ENCODE peak calls at places on chromosomes 12 and 14, in four cellular contexts. One of them, this sample, is unnamed.

GRCh38 chr14:79967453-79967852 is 243.9 kb downstream of the DIO2 start:
- DNase-seq in HepG2: no peak
- DNase-seq in K562: no peak
- DNase-seq in HCT116: no peak
- DNase-seq in this sample: no peak

GRCh38 chr14:24339284-24340151 is at the start of gene RIPK3:
- DNase-seq in HepG2: no peak
- DNase-seq in K562: no peak
- DNase-seq in HCT116: no peak
- DNase-seq in this sample: no peak

GRCh38 chr12:24795699-24796385 is 153.1 kb downstream of the BCAT1 start:
- DNase-seq in HepG2: no peak
- DNase-seq in K562: no peak
- DNase-seq in HCT116: no peak
- DNase-seq in this sample: no peak

GRCh38 chr12:92439397-92439779 is 263.4 kb upstream of the PLEKHG7 start:
- DNase-seq in HepG2: no peak
- DNase-seq in K562: no peak
- DNase-seq in HCT116: no peak
- DNase-seq in this sample: no peak

GRCh38 chr12:13000935-13001724 is 1.1 kb upstream of the HEBP1 start:
- DNase-seq in HepG2: peak
- DNase-seq in K562: peak
- DNase-seq in HCT116: peak
- DNase-seq in this sample: no peak

GRCh38 chr14:85342858-85343607 is 186.9 kb upstream of the FLRT2 start:
- DNase-seq in HepG2: no peak
- DNase-seq in K562: no peak
- DNase-seq in HCT116: no peak
- DNase-seq in this sample: no peak

GRCh38 chr12:111174283-111175108 is 194.4 kb downstream of the PHETA1 start:
- DNase-seq in HepG2: no peak
- DNase-seq in K562: peak
- DNase-seq in HCT116: peak
- DNase-seq in this sample: peak

GRCh38 chr14:71474291-71474690 is 457.9 kb upstream of the RGS6 start:
- DNase-seq in HepG2: no peak
- DNase-seq in K562: no peak
- DNase-seq in HCT116: no peak
- DNase-seq in this sample: no peak

GRCh38 chr12:126772171-126772864 is 1494.7 kb upstream of the TMEM132C start:
- DNase-seq in HepG2: peak
- DNase-seq in K562: peak
- DNase-seq in HCT116: peak
- DNase-seq in this sample: no peak

GRCh38 chr14:104403421-104404220 is 175.9 kb upstream of the C14orf180 start:
- DNase-seq in HepG2: no peak
- DNase-seq in K562: no peak
- DNase-seq in HCT116: no peak
- DNase-seq in this sample: no peak

GRCh38 chr14:57060276-57060956 is 208.3 kb downstream of the EXOC5 start:
- DNase-seq in HepG2: no peak
- DNase-seq in K562: peak
- DNase-seq in HCT116: no peak
- DNase-seq in this sample: no peak

GRCh38 chr14:54120260-54120659 is 163.6 kb upstream of the BMP4 start:
- DNase-seq in HepG2: no peak
- DNase-seq in K562: no peak
- DNase-seq in HCT116: no peak
- DNase-seq in this sample: no peak

GRCh38 chr12:116160196-116160595 is 117.3 kb downstream of the MED13L start:
- DNase-seq in HepG2: no peak
- DNase-seq in K562: peak
- DNase-seq in HCT116: peak
- DNase-seq in this sample: peak

GRCh38 chr14:85399196-85399595 is 130.7 kb upstream of the FLRT2 start:
- DNase-seq in HepG2: no peak
- DNase-seq in K562: no peak
- DNase-seq in HCT116: no peak
- DNase-seq in this sample: no peak

GRCh38 chr14:103372552-103373304 is 12.5 kb upstream of the MARK3 start:
- DNase-seq in HepG2: peak
- DNase-seq in K562: peak
- DNase-seq in HCT116: peak
- DNase-seq in this sample: peak

GRCh38 chr14:24377660-24378059 is 9.7 kb downstream of the NFATC4 start:
- DNase-seq in HepG2: no peak
- DNase-seq in K562: peak
- DNase-seq in HCT116: no peak
- DNase-seq in this sample: no peak

GRCh38 chr14:103109789-103110415 is 13.4 kb upstream of the TNFAIP2 start:
- DNase-seq in HepG2: peak
- DNase-seq in K562: peak
- DNase-seq in HCT116: peak
- DNase-seq in this sample: no peak

GRCh38 chr14:24368562-24369252 is 723 bp downstream of the NFATC4 start:
- DNase-seq in HepG2: no peak
- DNase-seq in K562: peak
- DNase-seq in HCT116: no peak
- DNase-seq in this sample: no peak

GRCh38 chr12:12600659-12601058 is 11.0 kb upstream of the CREBL2 start:
- DNase-seq in HepG2: peak
- DNase-seq in K562: no peak
- DNase-seq in HCT116: no peak
- DNase-seq in this sample: no peak

GRCh38 chr14:94412671-94413638 is 24.6 kb upstream of the SERPINA1 start:
- DNase-seq in HepG2: peak
- DNase-seq in K562: no peak
- DNase-seq in HCT116: no peak
- DNase-seq in this sample: no peak

GRCh38 chr12:130051900-130052299 is 110.4 kb upstream of the FZD10 start:
- DNase-seq in HepG2: no peak
- DNase-seq in K562: no peak
- DNase-seq in HCT116: no peak
- DNase-seq in this sample: no peak

GRCh38 chr14:32259368-32260013 is 56.4 kb upstream of the RNU6-8 start:
- DNase-seq in HepG2: peak
- DNase-seq in K562: peak
- DNase-seq in HCT116: peak
- DNase-seq in this sample: no peak

GRCh38 chr12:4506430-4506829 is 32.3 kb upstream of the RAD51AP1 start:
- DNase-seq in HepG2: peak
- DNase-seq in K562: no peak
- DNase-seq in HCT116: no peak
- DNase-seq in this sample: no peak

GRCh38 chr14:39109893-39110715 is 4.0 kb upstream of the GEMIN2 start:
- DNase-seq in HepG2: no peak
- DNase-seq in K562: no peak
- DNase-seq in HCT116: no peak
- DNase-seq in this sample: no peak

GRCh38 chr14:23936084-23936829 is 17.3 kb upstream of the DHRS4 start:
- DNase-seq in HepG2: peak
- DNase-seq in K562: no peak
- DNase-seq in HCT116: no peak
- DNase-seq in this sample: no peak

GRCh38 chr14:36751116-36751515 is 89.5 kb downstream of the PAX9 start:
- DNase-seq in HepG2: no peak
- DNase-seq in K562: no peak
- DNase-seq in HCT116: no peak
- DNase-seq in this sample: no peak

GRCh38 chr12:24499151-24500146 is 449.5 kb downstream of the BCAT1 start:
- DNase-seq in HepG2: no peak
- DNase-seq in K562: no peak
- DNase-seq in HCT116: no peak
- DNase-seq in this sample: no peak

GRCh38 chr12:57724003-57724935 is 14.3 kb downstream of the AGAP2 start:
- DNase-seq in HepG2: no peak
- DNase-seq in K562: no peak
- DNase-seq in HCT116: no peak
- DNase-seq in this sample: no peak
- TF ChIP-seq POLR2AphosphoS5 in HepG2: no peak
- TF ChIP-seq POLR2AphosphoS5 in K562: no peak
- TF ChIP-seq POLR2AphosphoS5 in HCT116: peak
- TF ChIP-seq POLR2AphosphoS5 in this sample: no peak

GRCh38 chr12:78870539-78870938 is 6.0 kb downstream of the SYT1 start:
- DNase-seq in HepG2: no peak
- DNase-seq in K562: no peak
- DNase-seq in HCT116: no peak
- DNase-seq in this sample: no peak

GRCh38 chr12:78866518-78866917 is 1.9 kb downstream of the SYT1 start:
- DNase-seq in HepG2: no peak
- DNase-seq in K562: no peak
- DNase-seq in HCT116: no peak
- DNase-seq in this sample: no peak

GRCh38 chr12:78863482-78864427 is 819 bp upstream of the SYT1 start:
- DNase-seq in HepG2: no peak
- DNase-seq in K562: no peak
- DNase-seq in HCT116: no peak
- DNase-seq in this sample: no peak

GRCh38 chr12:78865297-78865955 is 852 bp downstream of the SYT1 start:
- DNase-seq in HepG2: no peak
- DNase-seq in K562: no peak
- DNase-seq in HCT116: no peak
- DNase-seq in this sample: no peak

GRCh38 chr12:78864483-78865296 is at the start of gene SYT1:
- DNase-seq in HepG2: no peak
- DNase-seq in K562: no peak
- DNase-seq in HCT116: no peak
- DNase-seq in this sample: no peak
- TF ChIP-seq REST in HepG2: no peak
- TF ChIP-seq REST in K562: no peak
- TF ChIP-seq REST in HCT116: no peak
- TF ChIP-seq REST in this sample: no peak

GRCh38 chr14:49506650-49507049 is 79.5 kb downstream of the RPS29 start:
- DNase-seq in HepG2: no peak
- DNase-seq in K562: no peak
- DNase-seq in HCT116: no peak
- DNase-seq in this sample: no peak

GRCh38 chr14:49508124-49508523 is 78.1 kb downstream of the RPS29 start:
- DNase-seq in HepG2: no peak
- DNase-seq in K562: no peak
- DNase-seq in HCT116: no peak
- DNase-seq in this sample: no peak

DNA sequence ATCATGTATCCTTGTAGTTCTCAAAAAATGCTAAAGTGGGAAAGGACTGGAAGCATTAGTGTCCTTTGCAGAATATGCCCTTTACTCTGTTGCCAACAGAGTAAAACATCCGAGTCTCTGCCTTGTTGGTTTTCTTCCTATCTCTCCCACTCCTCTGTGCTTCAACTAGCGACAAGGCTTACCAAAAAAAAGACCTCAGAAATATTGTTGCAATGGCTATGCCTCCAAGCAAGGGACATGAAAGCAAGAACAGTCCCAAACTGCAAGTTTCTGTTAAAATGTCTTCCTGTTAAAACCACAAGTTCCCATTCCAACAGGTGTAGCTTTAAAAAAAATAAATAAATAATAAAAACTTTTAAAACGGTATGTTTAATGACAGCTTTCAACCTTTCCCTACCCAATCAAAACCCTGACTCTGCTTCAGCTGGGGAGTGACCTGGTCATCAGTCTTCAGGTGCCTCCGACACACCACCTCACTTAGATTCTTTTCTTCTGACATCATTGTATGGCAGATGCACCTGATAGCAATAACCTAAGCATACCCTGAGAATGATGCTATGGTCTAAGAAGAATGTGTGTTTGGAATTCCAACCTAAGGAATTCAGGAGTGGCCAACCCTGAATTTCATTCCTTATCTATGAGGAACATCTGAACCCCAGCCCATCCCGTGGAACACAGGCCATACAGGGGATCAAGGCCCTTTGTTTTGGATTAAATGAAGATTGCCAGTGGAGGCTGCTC is 81.0 kb downstream of the RPS29 start:
- DNase-seq in HepG2: no peak
- DNase-seq in K562: no peak
- DNase-seq in HCT116: peak
- DNase-seq in this sample: no peak
- TF ChIP-seq TCF7L2 in HepG2: no peak
- TF ChIP-seq TCF7L2 in K562: no peak
- TF ChIP-seq TCF7L2 in HCT116: no peak
- TF ChIP-seq TCF7L2 in this sample: no peak

GRCh38 chr14:99768381-99768780 is 24.8 kb upstream of the EML1 start:
- DNase-seq in HepG2: no peak
- DNase-seq in K562: no peak
- DNase-seq in HCT116: no peak
- DNase-seq in this sample: no peak
- TF ChIP-seq POLR2AphosphoS5 in HepG2: no peak
- TF ChIP-seq POLR2AphosphoS5 in K562: no peak
- TF ChIP-seq POLR2AphosphoS5 in HCT116: no peak
- TF ChIP-seq POLR2AphosphoS5 in this sample: no peak

DNA sequence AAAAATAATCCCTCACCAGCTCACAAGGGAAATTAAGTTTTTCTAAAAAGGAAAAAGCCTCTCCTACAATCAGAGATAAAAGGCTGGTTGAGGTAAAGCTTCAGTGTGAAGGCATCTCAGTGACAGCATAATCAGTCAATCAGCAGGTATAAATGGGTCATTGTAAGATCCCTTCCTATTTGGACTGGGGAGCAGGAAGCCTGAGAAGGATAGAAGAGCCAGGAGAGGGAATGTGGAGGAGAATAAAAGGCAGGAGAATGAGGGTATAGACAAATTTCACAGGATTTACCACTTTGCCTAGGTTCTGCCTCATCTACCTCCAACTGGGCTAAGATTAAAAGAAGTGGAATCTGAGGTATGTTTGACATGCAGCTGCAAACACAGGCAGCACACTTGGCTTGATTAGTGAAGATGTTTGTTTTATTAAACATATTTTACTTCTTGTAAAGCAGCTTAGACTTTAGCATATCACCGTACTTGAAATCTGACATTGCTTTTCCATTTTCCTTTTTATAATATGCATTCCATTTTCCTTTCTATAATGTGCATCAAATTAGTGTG is 479.1 kb upstream of the USP15 start:
- DNase-seq in HepG2: no peak
- DNase-seq in K562: no peak
- DNase-seq in HCT116: no peak
- DNase-seq in this sample: no peak
- TF ChIP-seq REST in HepG2: no peak
- TF ChIP-seq REST in K562: no peak
- TF ChIP-seq REST in HCT116: no peak
- TF ChIP-seq REST in this sample: no peak

DNA sequence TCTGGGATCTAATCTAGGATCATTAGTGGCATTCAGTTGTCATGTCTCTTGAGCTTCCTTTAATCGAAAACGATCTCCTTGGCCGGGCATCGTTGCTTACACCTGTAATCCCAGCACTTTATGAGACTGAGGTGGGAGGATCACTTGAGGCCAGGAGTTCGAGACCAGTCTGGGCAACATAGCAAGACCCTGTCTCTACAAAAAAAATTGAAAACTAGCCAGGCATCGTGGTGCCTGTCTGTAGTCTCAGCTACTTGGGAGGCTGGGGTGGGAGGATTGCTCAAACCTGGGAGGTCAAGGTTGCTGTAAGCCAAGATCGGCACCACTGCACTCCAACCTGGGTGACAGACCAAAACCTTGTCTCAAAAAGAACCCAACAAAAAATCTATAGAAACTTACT is 9.0 kb downstream of the PUS1 start:
- DNase-seq in HepG2: no peak
- DNase-seq in K562: no peak
- DNase-seq in HCT116: no peak
- DNase-seq in this sample: no peak
- TF ChIP-seq TCF7L2 in HepG2: no peak
- TF ChIP-seq TCF7L2 in K562: no peak
- TF ChIP-seq TCF7L2 in HCT116: no peak
- TF ChIP-seq TCF7L2 in this sample: no peak

This sample was measured in Panc1.